ENCODE peak calls at places on chromosomes 2 and 18, in six cellular contexts. One of them, this sample, is unnamed.

GRCh38 chr2:201707753-201708152 is 9.3 kb upstream of the MPP4 start:
- DNase-seq in transverse colon: no peak
- DNase-seq in heart right ventricle: no peak
- DNase-seq in adrenal gland: no peak
- DNase-seq in stomach: no peak
- DNase-seq in H7: no peak
- DNase-seq in this sample: no peak

GRCh38 chr2:174667461-174667860 is 69.9 kb upstream of the WIPF1 start:
- DNase-seq in transverse colon: no peak
- DNase-seq in heart right ventricle: no peak
- DNase-seq in adrenal gland: no peak
- DNase-seq in stomach: no peak
- DNase-seq in H7: peak; percentile 48
- DNase-seq in this sample: no peak

GRCh38 chr2:36362291-36362690 is 6.7 kb downstream of the CRIM1 start:
- DNase-seq in transverse colon: no peak
- DNase-seq in heart right ventricle: no peak
- DNase-seq in adrenal gland: no peak
- DNase-seq in stomach: no peak
- DNase-seq in H7: no peak
- DNase-seq in this sample: no peak

GRCh38 chr2:31341351-31341750 is 73.2 kb downstream of the XDH start:
- DNase-seq in transverse colon: no peak
- DNase-seq in heart right ventricle: no peak
- DNase-seq in adrenal gland: no peak
- DNase-seq in stomach: no peak
- DNase-seq in H7: no peak
- DNase-seq in this sample: no peak

GRCh38 chr2:38524580-38524979 is 78.1 kb downstream of the HNRNPLL start:
- DNase-seq in transverse colon: no peak
- DNase-seq in heart right ventricle: no peak
- DNase-seq in adrenal gland: no peak
- DNase-seq in stomach: no peak
- DNase-seq in H7: no peak
- DNase-seq in this sample: no peak

GRCh38 chr18:63872586-63872985 is 14.9 kb upstream of the SERPINB2 start:
- DNase-seq in transverse colon: no peak
- DNase-seq in heart right ventricle: no peak
- DNase-seq in adrenal gland: no peak
- DNase-seq in stomach: no peak
- DNase-seq in H7: no peak
- DNase-seq in this sample: no peak

GRCh38 chr2:72603481-72603880 is 222.4 kb downstream of the EXOC6B start:
- DNase-seq in transverse colon: no peak
- DNase-seq in heart right ventricle: no peak
- DNase-seq in adrenal gland: no peak
- DNase-seq in stomach: no peak
- DNase-seq in H7: no peak
- DNase-seq in this sample: no peak

GRCh38 chr2:57876313-57876712 is 170.3 kb upstream of the VRK2 start:
- DNase-seq in transverse colon: no peak
- DNase-seq in heart right ventricle: no peak
- DNase-seq in adrenal gland: no peak
- DNase-seq in stomach: no peak
- DNase-seq in H7: no peak
- DNase-seq in this sample: no peak

GRCh38 chr2:68089961-68090360 is 27.2 kb upstream of the C1D start:
- DNase-seq in transverse colon: no peak
- DNase-seq in heart right ventricle: no peak
- DNase-seq in adrenal gland: no peak
- DNase-seq in stomach: no peak
- DNase-seq in H7: no peak
- DNase-seq in this sample: no peak

GRCh38 chr2:11701206-11701605 is 31.2 kb upstream of the NTSR2 start:
- DNase-seq in transverse colon: no peak
- DNase-seq in heart right ventricle: no peak
- DNase-seq in adrenal gland: no peak
- DNase-seq in stomach: no peak
- DNase-seq in H7: no peak
- DNase-seq in this sample: no peak

GRCh38 chr2:179336782-179337534 is 72.3 kb upstream of the SESTD1 start:
- DNase-seq in transverse colon: no peak
- DNase-seq in heart right ventricle: no peak
- DNase-seq in adrenal gland: no peak
- DNase-seq in stomach: no peak
- DNase-seq in H7: peak; percentile 6
- DNase-seq in this sample: no peak

GRCh38 chr18:79510731-79511141 is 115.0 kb downstream of the NFATC1 start:
- DNase-seq in transverse colon: peak; percentile 4
- DNase-seq in heart right ventricle: no peak
- DNase-seq in adrenal gland: no peak
- DNase-seq in stomach: peak; percentile 22
- DNase-seq in H7: peak; percentile 58
- DNase-seq in this sample: no peak

GRCh38 chr2:225668606-225669266 is 269.2 kb downstream of the NYAP2 start:
- DNase-seq in transverse colon: no peak
- DNase-seq in heart right ventricle: peak; percentile 6
- DNase-seq in adrenal gland: no peak
- DNase-seq in stomach: no peak
- DNase-seq in H7: peak; percentile 14
- DNase-seq in this sample: no peak

GRCh38 chr2:152532241-152532640 is 185.0 kb downstream of the PRPF40A start:
- DNase-seq in transverse colon: no peak
- DNase-seq in heart right ventricle: no peak
- DNase-seq in adrenal gland: no peak
- DNase-seq in stomach: no peak
- DNase-seq in H7: no peak
- DNase-seq in this sample: no peak

GRCh38 chr2:147096671-147097070 is 748.2 kb upstream of the ACVR2A start:
- DNase-seq in transverse colon: no peak
- DNase-seq in heart right ventricle: no peak
- DNase-seq in adrenal gland: no peak
- DNase-seq in stomach: no peak
- DNase-seq in H7: no peak
- DNase-seq in this sample: no peak

GRCh38 chr18:51523671-51524070 is 326.2 kb upstream of the MEX3C start:
- DNase-seq in transverse colon: no peak
- DNase-seq in heart right ventricle: no peak
- DNase-seq in adrenal gland: no peak
- DNase-seq in stomach: no peak
- DNase-seq in H7: no peak
- DNase-seq in this sample: no peak

GRCh38 chr2:217939629-217940245 is 63.1 kb downstream of the TNS1 start:
- DNase-seq in transverse colon: no peak
- DNase-seq in heart right ventricle: peak; percentile 61
- DNase-seq in adrenal gland: peak; percentile 50
- DNase-seq in stomach: no peak
- DNase-seq in H7: no peak
- DNase-seq in this sample: peak; percentile 69

GRCh38 chr18:3683483-3683882 is 233.5 kb downstream of the TGIF1 start:
- DNase-seq in transverse colon: no peak
- DNase-seq in heart right ventricle: no peak
- DNase-seq in adrenal gland: no peak
- DNase-seq in stomach: no peak
- DNase-seq in H7: no peak
- DNase-seq in this sample: no peak

GRCh38 chr2:37656512-37657423 is 14.7 kb downstream of the CDC42EP3 start:
- DNase-seq in transverse colon: no peak
- DNase-seq in heart right ventricle: peak; percentile 34
- DNase-seq in adrenal gland: no peak
- DNase-seq in stomach: no peak
- DNase-seq in H7: peak; percentile 52
- DNase-seq in this sample: no peak

GRCh38 chr2:12321017-12321641 is 395.6 kb upstream of the TRIB2 start:
- DNase-seq in transverse colon: no peak
- DNase-seq in heart right ventricle: peak; percentile 36
- DNase-seq in adrenal gland: peak; percentile 54
- DNase-seq in stomach: no peak
- DNase-seq in H7: no peak
- DNase-seq in this sample: no peak

GRCh38 chr2:12303181-12304030 is 413.3 kb upstream of the TRIB2 start:
- DNase-seq in transverse colon: no peak
- DNase-seq in heart right ventricle: no peak
- DNase-seq in adrenal gland: peak; percentile 44
- DNase-seq in stomach: no peak
- DNase-seq in H7: no peak
- DNase-seq in this sample: no peak

GRCh38 chr2:104849618-104850097 is 4.3 kb upstream of the POU3F3 start:
- DNase-seq in transverse colon: peak; percentile 71
- DNase-seq in heart right ventricle: peak; percentile 67
- DNase-seq in adrenal gland: peak; percentile 61
- DNase-seq in stomach: no peak
- DNase-seq in H7: peak; percentile 63
- DNase-seq in this sample: no peak

GRCh38 chr2:167438206-167438605 is 549.9 kb downstream of the XIRP2 start:
- DNase-seq in transverse colon: no peak
- DNase-seq in heart right ventricle: no peak
- DNase-seq in adrenal gland: no peak
- DNase-seq in stomach: no peak
- DNase-seq in H7: no peak
- DNase-seq in this sample: no peak

GRCh38 chr18:36419188-36419912 is 121.8 kb downstream of the FHOD3 start:
- DNase-seq in transverse colon: no peak
- DNase-seq in heart right ventricle: no peak
- DNase-seq in adrenal gland: no peak
- DNase-seq in stomach: no peak
- DNase-seq in H7: no peak
- DNase-seq in this sample: peak; percentile 44

GRCh38 chr18:62914868-62915267 is 199.5 kb downstream of the PHLPP1 start:
- DNase-seq in transverse colon: no peak
- DNase-seq in heart right ventricle: no peak
- DNase-seq in adrenal gland: no peak
- DNase-seq in stomach: no peak
- DNase-seq in H7: no peak
- DNase-seq in this sample: no peak

GRCh38 chr2:39494784-39495251 is 57.7 kb upstream of the MAP4K3 start:
- DNase-seq in transverse colon: no peak
- DNase-seq in heart right ventricle: peak; percentile 50
- DNase-seq in adrenal gland: no peak
- DNase-seq in stomach: no peak
- DNase-seq in H7: peak; percentile 22
- DNase-seq in this sample: peak; percentile 37

GRCh38 chr2:63052411-63053234 is 2.0 kb downstream of the OTX1 start:
- DNase-seq in transverse colon: no peak
- DNase-seq in heart right ventricle: no peak
- DNase-seq in adrenal gland: no peak
- DNase-seq in stomach: no peak
- DNase-seq in H7: peak; percentile 51
- DNase-seq in this sample: no peak

GRCh38 chr2:234392230-234392629 is 104.7 kb downstream of the ARL4C start:
- DNase-seq in transverse colon: no peak
- DNase-seq in heart right ventricle: no peak
- DNase-seq in adrenal gland: no peak
- DNase-seq in stomach: no peak
- DNase-seq in H7: no peak
- DNase-seq in this sample: no peak

GRCh38 chr2:199163901-199164300 is 293.8 kb downstream of the SATB2 start:
- DNase-seq in transverse colon: no peak
- DNase-seq in heart right ventricle: no peak
- DNase-seq in adrenal gland: no peak
- DNase-seq in stomach: no peak
- DNase-seq in H7: no peak
- DNase-seq in this sample: no peak

GRCh38 chr2:24920813-24921441 is 890 bp upstream of the ADCY3 start:
- DNase-seq in transverse colon: no peak
- DNase-seq in heart right ventricle: no peak
- DNase-seq in adrenal gland: no peak
- DNase-seq in stomach: no peak
- DNase-seq in H7: peak; percentile 78
- DNase-seq in this sample: no peak

GRCh38 chr2:28430377-28430765 is 37.7 kb downstream of the FOSL2 start:
- DNase-seq in transverse colon: no peak
- DNase-seq in heart right ventricle: no peak
- DNase-seq in adrenal gland: no peak
- DNase-seq in stomach: no peak
- DNase-seq in H7: no peak
- DNase-seq in this sample: no peak

GRCh38 chr2:162282765-162283425 is 35.6 kb downstream of the IFIH1 start:
- DNase-seq in transverse colon: no peak
- DNase-seq in heart right ventricle: no peak
- DNase-seq in adrenal gland: no peak
- DNase-seq in stomach: no peak
- DNase-seq in H7: no peak
- DNase-seq in this sample: no peak
- H3K36me3 ChIP-seq in transverse colon: peaks cover 33% of the 10 kb centered on the region
- H3K36me3 ChIP-seq in heart right ventricle: peaks cover 53% of the 10 kb centered on the region
- H3K36me3 ChIP-seq in adrenal gland: peaks cover 17% of the 10 kb centered on the region
- H3K36me3 ChIP-seq in stomach: peaks cover 82% of the 10 kb centered on the region
- H3K36me3 ChIP-seq in H7: no peaks in the 10 kb centered on the region
- H3K36me3 ChIP-seq in this sample: peaks cover 96% of the 10 kb centered on the region

DNA sequence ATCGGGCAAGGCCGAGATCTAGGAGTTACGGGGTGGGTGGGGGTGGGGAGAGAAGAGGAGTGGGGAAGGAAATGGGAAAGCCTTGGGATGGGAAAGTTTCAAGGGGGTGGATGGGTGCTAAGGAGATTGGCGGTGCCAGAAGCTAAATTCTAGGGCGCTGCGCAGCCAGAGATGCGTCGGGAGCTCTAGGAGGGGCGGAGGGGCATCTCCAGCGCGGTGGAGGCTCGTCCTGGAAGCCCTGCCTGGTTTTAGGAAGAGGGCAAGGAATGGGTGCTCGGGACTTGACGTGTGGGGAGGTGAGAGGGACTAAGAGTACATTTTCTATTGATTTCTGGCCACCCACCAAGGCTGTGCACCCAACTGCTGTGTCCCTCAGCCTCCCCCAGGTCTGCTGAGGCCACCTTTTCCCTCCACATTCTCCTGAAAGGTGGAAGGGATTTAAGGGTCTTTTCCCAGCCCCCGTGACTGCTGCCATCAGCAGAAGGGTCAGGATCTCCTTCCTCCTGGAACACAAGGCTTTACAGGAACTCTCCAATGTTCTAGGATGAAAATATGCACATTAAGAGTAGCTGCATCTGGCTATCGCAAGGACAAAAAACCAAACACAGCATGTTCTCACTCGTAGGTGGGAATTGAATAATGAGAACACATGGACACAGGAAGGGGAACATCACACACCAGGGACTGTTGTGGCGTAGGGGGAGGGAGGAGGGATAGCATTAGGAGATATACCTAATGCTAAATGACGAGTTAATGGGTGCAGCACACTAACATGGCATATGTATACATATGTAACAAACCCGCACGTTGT is 1.4 kb downstream of the C2orf72 start:
- DNase-seq in transverse colon: no peak
- DNase-seq in heart right ventricle: no peak
- DNase-seq in adrenal gland: no peak
- DNase-seq in stomach: no peak
- DNase-seq in H7: peak; percentile 80
- DNase-seq in this sample: no peak
- H3K27me3 ChIP-seq in transverse colon: peaks cover 49% of the 10 kb centered on the region
- H3K27me3 ChIP-seq in heart right ventricle: peaks cover 41% of the 10 kb centered on the region
- H3K27me3 ChIP-seq in adrenal gland: peaks cover 26% of the 10 kb centered on the region
- H3K27me3 ChIP-seq in stomach: peaks cover 57% of the 10 kb centered on the region
- H3K27me3 ChIP-seq in H7: peaks cover 45% of the 10 kb centered on the region
- H3K27me3 ChIP-seq in this sample: peaks cover 35% of the 10 kb centered on the region

GRCh38 chr18:59270689-59271257 is 2.5 kb downstream of the RAX start:
- DNase-seq in transverse colon: no peak
- DNase-seq in heart right ventricle: no peak
- DNase-seq in adrenal gland: no peak
- DNase-seq in stomach: no peak
- DNase-seq in H7: peak; percentile 22
- DNase-seq in this sample: no peak
- H3K36me3 ChIP-seq in transverse colon: no peaks in the 10 kb centered on the region
- H3K36me3 ChIP-seq in heart right ventricle: no peaks in the 10 kb centered on the region
- H3K36me3 ChIP-seq in adrenal gland: no peaks in the 10 kb centered on the region
- H3K36me3 ChIP-seq in stomach: no peaks in the 10 kb centered on the region
- H3K36me3 ChIP-seq in H7: no peaks in the 10 kb centered on the region
- H3K36me3 ChIP-seq in this sample: no peaks in the 10 kb centered on the region

GRCh38 chr2:15727396-15728246 is 136.0 kb downstream of the DDX1 start:
- DNase-seq in transverse colon: no peak
- DNase-seq in heart right ventricle: no peak
- DNase-seq in adrenal gland: no peak
- DNase-seq in stomach: no peak
- DNase-seq in H7: no peak
- DNase-seq in this sample: no peak
- H3K27me3 ChIP-seq in transverse colon: no peaks in the 10 kb centered on the region
- H3K27me3 ChIP-seq in heart right ventricle: no peaks in the 10 kb centered on the region
- H3K27me3 ChIP-seq in adrenal gland: no peaks in the 10 kb centered on the region
- H3K27me3 ChIP-seq in stomach: peaks cover 8% of the 10 kb centered on the region
- H3K27me3 ChIP-seq in H7: no peaks in the 10 kb centered on the region
- H3K27me3 ChIP-seq in this sample: no peaks in the 10 kb centered on the region